ENCODE peak calls at places on chromosomes 12 and 14, in five cellular contexts. N is astrocyte of the spinal cord, I is dorsolateral prefrontal cortex, O is heart right ventricle, S is GM06990. V is an unnamed sample.

GRCh38 chr12:2537868-2538541 is 256.8 kb upstream of the FKBP4 start:
- DNase-seq in N (no peak), I (no peak), S (no peak), O (no peak), V (no peak)

GRCh38 chr14:53060046-53060445 is 93.1 kb downstream of the DDHD1 start:
- DNase-seq in I (no peak), N (no peak), O (no peak), S (no peak), V (peak)

GRCh38 chr12:46136239-46136638 is 132.6 kb downstream of the SLC38A1 start:
- DNase-seq in N (no peak), O (no peak), S (no peak), I (peak), V (no peak)

GRCh38 chr12:101027200-101027599 is 182.8 kb downstream of the SLC5A8 start:
- DNase-seq in O (no peak), I (no peak), S (no peak), N (no peak), V (no peak)

GRCh38 chr12:38282886-38283285 is 33.7 kb upstream of the ALG10B start:
- DNase-seq in O (no peak), S (no peak), N (no peak), I (no peak), V (peak)

GRCh38 chr14:76953196-76953945 is 75.1 kb downstream of the IRF2BPL start:
- DNase-seq in O (peak), I (no peak), S (peak), N (peak), V (peak)

GRCh38 chr14:98952595-98953325 is 319.2 kb downstream of the BCL11B start:
- DNase-seq in S (no peak), I (no peak), O (no peak), N (peak), V (peak)

GRCh38 chr12:107320031-107320928 is 226.9 kb upstream of the CRY1 start:
- DNase-seq in S (peak), O (peak), I (no peak), N (peak), V (peak)

GRCh38 chr14:28754209-28754985 is 12.2 kb upstream of the FOXG1 start:
- DNase-seq in N (peak), I (no peak), O (no peak), S (no peak), V (peak)

GRCh38 chr12:101743724-101744472 is 4.6 kb upstream of the SYCP3 start:
- DNase-seq in S (peak), N (no peak), I (no peak), O (no peak), V (no peak)

GRCh38 chr12:66500841-66501240 is 178.0 kb downstream of the GRIP1 start:
- DNase-seq in O (no peak), S (peak), N (no peak), I (no peak), V (no peak)

GRCh38 chr14:24674204-24674970 is 40.4 kb upstream of the GZMB start:
- DNase-seq in I (no peak), O (no peak), S (peak), N (no peak), V (no peak)

GRCh38 chr14:80714489-80714888 is 227.0 kb downstream of the CEP128 start:
- DNase-seq in N (no peak), O (no peak), S (no peak), I (no peak), V (no peak)

GRCh38 chr12:77189463-77189862 is 124.1 kb upstream of the E2F7 start:
- DNase-seq in S (no peak), N (peak), I (no peak), O (no peak), V (peak)

GRCh38 chr12:28268830-28269229 is 78.6 kb downstream of the CCDC91 start:
- DNase-seq in O (no peak), S (no peak), I (no peak), N (no peak), V (no peak)

GRCh38 chr12:41905703-41906297 is 238.9 kb downstream of the GXYLT1 start:
- DNase-seq in N (no peak), S (no peak), I (no peak), O (no peak), V (no peak)

GRCh38 chr12:67161322-67161918 is 107.7 kb upstream of the CAND1 start:
- DNase-seq in S (peak), N (peak), O (no peak), I (no peak), V (peak)

GRCh38 chr14:105481886-105482454 is 4.7 kb upstream of the CRIP1 start:
- DNase-seq in O (peak), I (peak), N (peak), S (peak), V (peak)
- H3K4me3 ChIP-seq in O (peak), I (peak), N (no peak), S (no peak), V (no peak)

DNA sequence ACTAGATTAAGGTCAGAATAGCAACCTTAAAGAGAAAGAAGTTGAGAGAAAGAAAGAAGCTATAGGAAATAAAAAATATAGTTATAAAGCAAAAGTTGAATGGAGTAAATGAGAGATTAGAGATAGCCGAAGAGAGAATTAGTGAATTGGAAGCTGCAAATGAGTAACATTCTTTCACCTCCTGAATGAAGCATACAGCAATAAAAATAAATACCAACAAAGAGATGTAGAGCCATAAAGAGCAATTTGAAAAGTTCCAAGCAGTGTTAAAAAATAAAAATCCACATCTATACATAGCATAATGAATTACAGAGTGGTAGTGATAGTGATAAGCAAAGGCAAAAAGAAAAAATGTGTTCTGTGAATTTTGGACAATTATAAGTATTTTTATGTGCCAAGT is 177.9 kb downstream of the VRK1 start:
- DNase-seq in S (no peak), I (no peak), N (no peak), O (no peak), V (no peak)
- TF ChIP-seq CTCF in S (no peak), I (no peak), N (no peak), O (no peak), V (no peak)

GRCh38 chr12:52035926-52036325 is 15.3 kb upstream of the NR4A1 start:
- DNase-seq in S (no peak), O (no peak), I (no peak), N (no peak), V (no peak)

GRCh38 chr12:52032431-52032796 is 18.8 kb upstream of the NR4A1 start:
- DNase-seq in S (no peak), I (peak), N (peak), O (no peak), V (peak)

GRCh38 chr12:52036587-52037171 is 14.6 kb upstream of the NR4A1 start:
- DNase-seq in I (peak), N (peak), S (peak), O (peak), V (peak)

GRCh38 chr12:52032797-52033505 is 18.3 kb upstream of the NR4A1 start:
- DNase-seq in S (peak), O (peak), I (peak), N (peak), V (peak)

GRCh38 chr12:52033506-52034258 is 17.6 kb upstream of the NR4A1 start:
- DNase-seq in O (no peak), I (no peak), S (no peak), N (no peak), V (no peak)
- H3K4me3 ChIP-seq in O (peak), I (peak), S (peak), N (peak), V (no peak)

DNA sequence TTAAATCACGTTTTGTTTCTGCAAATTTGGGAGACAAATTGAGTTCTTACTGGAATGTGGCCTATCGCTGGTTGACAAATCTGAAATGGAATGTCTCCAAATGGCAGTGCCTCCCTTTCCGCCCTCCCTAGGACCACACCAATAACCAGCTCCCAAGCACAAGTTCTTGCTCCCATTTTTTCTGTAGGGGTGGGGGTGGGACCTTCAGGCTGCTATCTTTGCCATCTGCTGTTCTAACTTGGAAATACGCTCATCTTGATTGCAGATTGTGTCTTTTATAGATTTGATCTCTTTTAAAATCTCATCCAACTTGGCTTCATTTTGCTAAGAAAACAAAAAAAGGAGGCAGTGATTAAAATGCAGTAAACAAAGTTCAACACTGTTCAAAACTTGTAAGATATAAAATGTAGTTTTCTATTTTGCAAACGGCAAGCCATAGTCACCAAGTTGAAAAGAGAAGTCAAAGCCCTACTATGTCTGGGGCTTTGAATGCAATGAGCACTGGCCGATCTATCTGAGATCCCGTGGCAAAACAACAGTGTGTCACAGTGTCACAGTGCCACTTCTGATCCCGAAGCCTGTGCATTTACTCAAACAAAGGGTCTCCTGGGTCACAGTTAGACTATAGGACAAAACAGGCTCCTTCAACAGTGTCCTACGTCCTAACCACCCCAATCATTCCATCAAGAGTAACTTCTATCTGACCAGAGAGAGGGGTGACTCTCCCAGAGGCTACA is 13.7 kb upstream of the SELPLG start:
- DNase-seq in I (no peak), S (no peak), O (no peak), N (no peak), V (no peak)
- TF ChIP-seq CTCF in I (no peak), S (no peak), O (no peak), N (peak), V (no peak)

DNA sequence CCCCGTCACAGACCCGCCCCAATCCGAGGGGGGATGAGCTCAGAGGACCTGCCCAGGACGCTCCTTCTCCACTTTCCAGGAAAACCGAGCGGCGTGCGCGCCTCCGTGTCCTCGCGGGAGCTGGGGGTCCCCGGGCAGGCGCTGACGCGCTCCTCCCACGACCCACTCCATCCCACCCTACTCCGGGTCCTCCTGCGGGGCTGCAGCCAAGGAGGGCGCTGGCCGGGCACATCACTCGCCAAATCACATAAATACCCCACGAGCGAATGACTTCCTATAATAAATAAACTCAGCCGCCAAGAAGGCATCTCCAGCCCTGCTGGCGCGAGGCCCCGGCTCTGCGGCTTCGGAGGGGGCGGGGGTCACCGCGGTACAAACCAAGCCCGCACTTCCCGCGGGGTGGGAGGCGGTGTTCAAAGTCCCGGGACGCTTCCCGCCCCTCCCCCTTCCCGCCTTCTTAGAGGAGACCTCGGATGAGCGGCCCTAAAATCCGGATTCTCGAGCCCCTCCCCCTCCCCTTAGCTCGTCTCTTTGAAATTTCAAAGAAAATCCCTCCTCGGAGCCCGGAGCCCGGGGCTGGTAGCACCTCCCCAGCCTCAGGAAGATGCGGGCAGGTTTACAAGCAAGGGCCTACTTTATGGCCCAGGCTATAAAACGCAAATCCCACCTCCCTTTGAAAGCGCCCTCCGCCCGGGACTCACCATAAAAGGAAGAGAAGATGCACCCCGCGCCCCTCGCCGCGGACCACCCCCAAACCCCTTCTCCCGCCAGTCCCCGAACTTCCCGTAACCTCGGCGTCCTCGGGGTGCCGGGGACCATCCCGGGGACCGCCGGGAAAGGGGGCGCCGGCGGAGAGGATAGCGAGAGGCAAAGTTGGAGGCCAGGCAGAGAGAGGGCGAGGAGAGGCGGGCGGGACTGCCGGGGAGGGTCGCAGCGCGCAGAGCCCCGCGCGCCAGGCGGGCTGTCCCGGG is 718 bp upstream of the FZD10 start:
- DNase-seq in S (no peak), O (no peak), N (peak), I (no peak), V (no peak)
- H3K4me3 ChIP-seq in S (no peak), O (peak), N (peak), I (peak), V (peak)

DNA sequence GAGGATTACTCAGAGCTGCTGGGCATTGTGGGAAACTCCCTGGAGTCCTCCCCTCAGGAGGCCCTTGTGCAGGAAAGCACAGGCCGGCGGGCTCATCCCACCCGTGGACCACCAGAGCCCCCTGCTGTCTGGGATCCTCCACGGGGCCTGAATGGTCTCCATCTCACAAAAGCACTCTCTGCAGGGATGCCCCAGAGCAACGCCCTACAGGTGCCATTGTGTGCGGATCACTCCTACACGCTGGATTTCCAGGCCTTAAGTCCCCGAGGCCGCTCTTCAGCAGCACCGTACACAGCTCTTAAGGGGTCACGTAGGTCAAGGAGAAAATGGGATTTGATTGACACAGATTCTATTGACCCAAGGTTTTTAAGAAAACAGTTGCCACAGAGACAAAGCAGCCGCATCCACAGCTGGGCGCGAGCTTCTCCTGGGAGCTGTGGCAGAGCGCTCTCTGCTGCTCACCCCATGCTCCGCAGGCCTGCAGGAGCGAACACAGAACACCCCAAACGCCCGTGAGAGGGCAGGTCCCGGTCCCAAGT is 36.7 kb upstream of the RIMBP2 start:
- DNase-seq in I (no peak), N (no peak), S (no peak), O (no peak), V (no peak)
- TF ChIP-seq CTCF in I (no peak), N (no peak), S (no peak), O (no peak), V (no peak)

GRCh38 chr12:39813776-39814175 is 194.2 kb upstream of the ABCD2 start:
- DNase-seq in I (no peak), N (no peak), S (no peak), O (no peak), V (peak)
- H3K4me3 ChIP-seq in I (no peak), N (no peak), S (no peak), O (no peak), V (no peak)

GRCh38 chr12:47164730-47165439 is 85.1 kb upstream of the AMIGO2 start:
- DNase-seq in N (peak), O (no peak), I (no peak), S (no peak), V (no peak)
- TF ChIP-seq CTCF in N (peak), O (no peak), I (no peak), S (no peak), V (no peak)

DNA sequence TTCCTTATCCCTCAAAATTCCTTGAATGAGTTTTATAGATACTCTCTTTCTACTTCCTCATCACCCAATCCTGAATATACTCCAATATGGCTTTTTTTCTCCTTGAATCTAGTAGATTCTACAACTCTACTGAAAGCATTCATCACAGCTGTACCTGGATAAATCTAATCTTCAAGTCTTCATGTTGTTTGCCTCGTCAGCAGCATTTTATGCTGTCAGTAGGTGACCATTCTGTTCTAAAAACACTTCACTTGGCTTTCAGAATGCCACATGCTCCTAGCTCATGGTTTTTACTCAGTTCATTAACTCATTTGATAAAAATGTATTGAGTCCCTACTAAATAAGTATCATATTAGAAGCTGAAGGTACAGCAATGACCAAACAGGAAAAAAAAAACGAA is 113.3 kb downstream of the NOVA1 start:
- DNase-seq in N (no peak), S (no peak), I (no peak), O (no peak), V (no peak)
- H3K4me3 ChIP-seq in N (no peak), S (no peak), I (no peak), O (no peak), V (no peak)

DNA sequence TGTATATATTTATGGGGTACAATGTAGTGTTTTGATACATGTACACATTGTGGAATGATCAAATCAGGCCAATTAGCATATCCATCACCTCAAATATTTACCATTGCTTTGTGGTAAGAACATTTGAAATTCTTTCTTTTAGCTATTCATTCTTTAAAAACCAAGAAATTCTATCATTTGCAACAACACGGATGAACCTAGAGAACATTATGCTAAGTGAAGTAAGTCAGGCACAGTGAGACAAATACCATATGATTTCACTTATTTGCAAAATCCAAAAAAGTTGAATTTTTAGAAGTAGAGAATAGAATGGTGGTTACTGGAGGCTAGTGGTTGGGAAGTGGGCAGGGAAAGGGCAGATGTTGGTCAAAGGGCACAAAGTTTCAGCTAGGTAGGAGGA is 129.3 kb upstream of the PTPRQ start:
- DNase-seq in S (no peak), O (no peak), N (peak), I (no peak), V (no peak)
- TF ChIP-seq CTCF in S (no peak), O (no peak), N (no peak), I (no peak), V (no peak)

V was measured in epithelial cell of esophagus.